ENCODE peak calls at places on chromosomes 5 and 9, in eight cellular contexts. P is GM23248, J is mesenchymal stem cell, Q is OCI-LY7, N is PC-3, A is neural progenitor cell, Y is hepatocyte, O is fibroblast of lung. I is an unnamed sample.

GRCh38 chr9:121780641-121781040 is 129.2 kb downstream of the DAB2IP start:
- DNase-seq in Y (no peak), P (no peak), J (no peak), O (no peak), A (no peak), N (no peak), Q (no peak), I (no peak)

GRCh38 chr5:139662617-139663016 is 14.5 kb downstream of the CXXC5 start:
- DNase-seq in A (no peak), O (no peak), N (no peak), Q (no peak), Y (no peak), P (no peak), J (no peak), I (peak; percentile 48)

GRCh38 chr5:108747111-108748009 is at the start of gene FER:
- DNase-seq in N (peak; percentile 93), A (peak; percentile 18), O (peak; percentile 95), P (peak; percentile 84), Y (peak; percentile 63), Q (peak; percentile 9), J (peak; percentile 73), I (peak; percentile 33)

GRCh38 chr9:95494416-95495371 is 22.1 kb downstream of the PTCH1 start:
- DNase-seq in P (peak; percentile 48), O (peak; percentile 72), Y (peak; percentile 42), Q (peak; percentile 98), J (peak; percentile 61), N (peak; percentile 74), A (peak; percentile 65), I (no peak)

GRCh38 chr9:97220894-97221477 is 86.5 kb upstream of the CCDC180 start:
- DNase-seq in J (peak; percentile 1), A (peak; percentile 46), O (no peak), N (no peak), P (no peak), Q (no peak), Y (peak; percentile 4), I (no peak)

GRCh38 chr9:130199605-130200004 is 27.4 kb downstream of the NCS1 start:
- DNase-seq in J (peak; percentile 43), O (peak; percentile 96), A (no peak), P (peak; percentile 44), N (no peak), Y (no peak), Q (no peak), I (no peak)

GRCh38 chr9:122347348-122348287 is 23.2 kb upstream of the PTGS1 start:
- DNase-seq in Y (peak; percentile 42), O (peak; percentile 34), P (peak; percentile 67), N (peak; percentile 61), Q (no peak), J (peak; percentile 22), A (no peak), I (no peak)

GRCh38 chr5:91189480-91190332 is 193.4 kb downstream of the ARRDC3 start:
- DNase-seq in J (peak; percentile 98), Q (no peak), P (peak; percentile 95), Y (peak; percentile 86), O (peak; percentile 84), N (peak; percentile 10), A (no peak), I (no peak)

GRCh38 chr5:117203584-117203983 is 629.0 kb upstream of the SEMA6A start:
- DNase-seq in O (no peak), N (no peak), Q (no peak), P (no peak), Y (no peak), J (no peak), A (no peak), I (no peak)

GRCh38 chr5:174459832-174460448 is 264.4 kb upstream of the MSX2 start:
- DNase-seq in A (no peak), O (no peak), P (no peak), J (no peak), N (peak; percentile 40), Y (no peak), Q (no peak), I (no peak)

GRCh38 chr5:131328536-131329186 is 64.8 kb downstream of the CDC42SE2 start:
- DNase-seq in A (no peak), P (peak; percentile 57), O (peak; percentile 76), Y (peak; percentile 36), N (peak; percentile 84), J (peak; percentile 86), Q (no peak), I (peak; percentile 86)

GRCh38 chr9:27151693-27152397 is 42.8 kb downstream of the TEK start:
- DNase-seq in Q (no peak), N (peak; percentile 49), J (peak; percentile 72), O (peak; percentile 81), Y (no peak), P (peak; percentile 78), A (no peak), I (peak; percentile 58)

GRCh38 chr5:177427211-177427822 is 841 bp downstream of the GRK6 start:
- DNase-seq in N (peak; percentile 29), Y (no peak), A (peak; percentile 30), J (peak; percentile 33), Q (peak; percentile 43), O (no peak), P (peak; percentile 44), I (no peak)

DNA sequence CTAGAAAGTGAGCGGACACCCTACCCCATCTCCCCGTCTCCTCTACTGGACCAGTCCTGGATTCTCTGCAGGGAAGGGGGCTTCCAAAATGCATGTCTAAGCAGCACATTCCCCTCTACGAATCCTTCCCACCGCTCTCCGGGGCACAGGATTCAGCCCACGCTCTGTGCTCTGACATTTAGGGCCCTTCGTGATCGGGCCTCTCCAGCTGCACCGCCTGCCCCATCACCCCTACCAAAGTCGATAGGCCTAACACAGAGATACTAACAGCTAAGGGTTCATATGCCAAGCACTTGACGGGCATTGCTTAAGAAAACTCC is 1.2 kb downstream of the ARL10 start:
- DNase-seq in P (no peak), J (no peak), O (no peak), A (no peak), Y (no peak), Q (no peak), N (no peak), I (no peak)
- H2AFZ ChIP-seq in P (peak overlapping the region; percentile 93), J (peak overlapping the region; percentile 85), O (peak overlapping the region; percentile 87), A (no peak overlapping the region), Y (no peak overlapping the region), Q (no peak overlapping the region), N (no peak overlapping the region), I (no peak overlapping the region)

DNA sequence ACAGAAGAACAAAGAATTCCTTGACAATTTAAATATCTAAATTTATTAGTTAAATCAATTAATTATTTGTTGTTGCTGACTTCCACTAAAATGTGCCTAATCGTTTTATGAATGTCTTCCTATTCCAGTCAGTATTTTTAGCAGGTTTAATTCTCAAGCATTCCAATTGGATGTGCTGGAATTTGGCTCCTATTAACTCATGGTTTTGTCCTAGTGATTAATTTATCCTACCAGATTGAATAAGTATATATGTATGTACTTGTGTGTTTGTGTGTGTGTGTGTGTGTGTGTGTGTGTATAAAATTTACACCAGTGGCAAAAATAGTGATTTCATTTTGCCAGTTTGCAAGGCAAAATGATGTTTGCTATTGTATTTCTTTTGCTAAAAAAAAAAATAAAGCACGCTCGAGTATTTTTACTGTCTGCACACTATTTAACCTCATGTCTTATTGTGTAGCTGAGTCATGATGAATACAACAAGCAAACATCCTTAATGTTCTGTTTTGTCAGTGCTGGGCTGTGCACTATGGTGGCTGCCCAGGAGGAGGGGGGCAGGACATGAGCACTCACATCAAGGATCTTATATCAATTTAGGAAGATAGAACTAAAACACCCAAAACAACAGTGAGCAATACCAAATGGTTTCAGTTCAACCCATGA is 375.5 kb downstream of the PDE4D start:
- DNase-seq in J (peak; percentile 77), Q (no peak), P (peak; percentile 82), N (peak; percentile 78), O (peak; percentile 90), Y (no peak), A (no peak), I (no peak)
- H2AFZ ChIP-seq in J (no peak overlapping the region), Q (no peak overlapping the region), P (no peak overlapping the region), N (no peak overlapping the region), O (no peak overlapping the region), Y (no peak overlapping the region), A (no peak overlapping the region), I (no peak overlapping the region)

GRCh38 chr9:73149371-73150067 is 2.1 kb upstream of the ANXA1 start:
- DNase-seq in O (peak; percentile 91), Q (no peak), J (peak; percentile 90), Y (peak; percentile 80), A (no peak), P (peak; percentile 98), N (peak; percentile 79), I (peak; percentile 81)

GRCh38 chr9:73151653-73152382 is at the start of gene ANXA1:
- DNase-seq in Y (peak; percentile 48), J (peak; percentile 90), A (no peak), N (peak; percentile 86), P (peak; percentile 95), O (peak; percentile 90), Q (no peak), I (peak; percentile 86)

GRCh38 chr9:73152445-73152844 is 780 bp downstream of the ANXA1 start:
- DNase-seq in Q (no peak), N (peak; percentile 71), J (peak; percentile 75), O (peak; percentile 82), P (peak; percentile 87), A (no peak), Y (peak; percentile 34), I (no peak)

GRCh38 chr9:73146113-73146815 is 5.4 kb upstream of the ANXA1 start:
- DNase-seq in P (no peak), A (no peak), O (no peak), Y (no peak), Q (no peak), N (no peak), J (no peak), I (no peak)

GRCh38 chr9:73148447-73148937 is 3.2 kb upstream of the ANXA1 start:
- DNase-seq in Q (no peak), P (peak; percentile 83), N (peak; percentile 38), A (no peak), Y (no peak), O (peak; percentile 27), J (peak; percentile 72), I (no peak)
- H2AFZ ChIP-seq in Q (no peak overlapping the region), P (no peak overlapping the region), N (no peak overlapping the region), A (no peak overlapping the region), Y (no peak overlapping the region), O (no peak overlapping the region), J (no peak overlapping the region), I (no peak overlapping the region)

GRCh38 chr9:126170286-126170823 is 156.3 kb upstream of the MVB12B start:
- DNase-seq in N (no peak), P (no peak), O (no peak), A (no peak), Y (no peak), J (no peak), Q (no peak), I (no peak)
- H2AFZ ChIP-seq in N (no peak overlapping the region), P (no peak overlapping the region), O (no peak overlapping the region), A (peak overlapping the region; percentile 26), Y (no peak overlapping the region), J (no peak overlapping the region), Q (no peak overlapping the region), I (no peak overlapping the region)

DNA sequence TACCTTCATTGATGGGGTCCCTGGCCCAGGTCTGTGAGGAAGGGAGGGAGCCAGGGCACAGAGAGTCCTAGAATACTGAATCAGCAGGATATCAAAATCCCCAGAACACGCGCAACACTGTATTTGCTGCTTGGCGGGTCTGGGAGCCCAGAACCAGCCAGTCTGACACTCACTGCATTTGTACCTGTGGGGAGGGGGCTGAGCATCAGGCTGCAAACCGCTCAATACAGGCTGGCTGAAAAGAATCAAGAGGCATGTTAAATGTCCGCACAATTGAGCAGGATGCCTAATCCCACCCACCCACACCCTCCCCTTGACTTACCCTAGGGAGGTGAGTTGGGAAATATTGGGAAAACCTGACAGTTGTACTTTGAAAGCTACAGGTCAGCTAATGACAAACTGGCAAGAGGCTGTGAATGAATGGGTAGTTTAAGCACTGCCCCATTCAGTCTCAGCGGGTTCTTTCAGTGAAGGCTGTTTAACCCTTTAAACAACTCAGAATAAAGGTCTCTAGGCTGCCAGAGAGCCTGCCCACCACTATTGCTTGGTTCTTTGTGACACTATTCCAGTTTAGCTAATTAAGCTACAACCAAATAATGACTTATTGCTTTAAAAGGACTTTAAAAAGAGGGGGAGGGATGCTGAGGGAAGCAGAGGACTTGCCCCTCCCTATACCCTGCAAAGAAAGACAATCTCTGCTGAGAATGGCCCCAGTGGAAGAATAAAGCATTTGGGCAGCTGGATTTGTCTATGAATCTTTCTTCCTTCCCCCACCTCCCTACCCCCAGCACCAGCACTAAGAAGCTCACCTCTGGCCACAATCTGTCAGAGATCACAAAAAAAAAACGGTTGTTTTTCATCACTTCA is 5.0 kb downstream of the SPRY4 start:
- DNase-seq in Y (no peak), J (peak; percentile 77), P (no peak), O (no peak), A (peak; percentile 82), Q (no peak), N (no peak), I (no peak)
- H2AFZ ChIP-seq in Y (no peak overlapping the region), J (no peak overlapping the region), P (no peak overlapping the region), O (no peak overlapping the region), A (no peak overlapping the region), Q (no peak overlapping the region), N (no peak overlapping the region), I (no peak overlapping the region)